ENCODE peak calls at places on chromosomes 13 and 19, in eight cellular contexts. R is GM23248; D is lung microvascular endothelial cell; P is stimulated activated CD8-positive, alpha-beta memory T cell treated with anti-CD3 and anti-CD28 coated beads, Interleukin-15, amount 100 ng/mL, for 24 hours; F is mucosa of gallbladder; A is fibroblast of lung; V is colonic mucosa; W is DMS153. I is an unnamed sample.

GRCh38 chr19:48613024-48613851 is 1.6 kb downstream of the FAM83E start:
- DNase-seq in R (no peak), D (no peak), P (no peak), F (peak), A (no peak), V (peak), W (no peak), I (peak)

GRCh38 chr19:52922841-52923781 is at the start of gene ZNF888:
- DNase-seq in R (peak), D (peak), P (peak), F (peak), A (peak), V (peak), W (peak), I (peak)

GRCh38 chr19:40601061-40601973 is at the start of gene LTBP4:
- DNase-seq in R (peak), D (peak), P (no peak), F (no peak), A (peak), V (peak), W (no peak), I (no peak)

GRCh38 chr13:113929628-113930615 is 44.0 kb downstream of the C13orf46 start:
- DNase-seq in R (no peak), D (no peak), P (no peak), F (no peak), A (no peak), V (no peak), W (no peak), I (no peak)

GRCh38 chr19:46426506-46427162 is 2.1 kb downstream of the PNMA8C start:
- DNase-seq in R (peak), D (no peak), P (no peak), F (peak), A (peak), V (peak), W (peak), I (peak)

GRCh38 chr13:74134777-74135305 is 637 bp upstream of the KLF12 start:
- DNase-seq in R (peak), D (no peak), P (peak), F (no peak), A (no peak), V (peak), W (peak), I (peak)

GRCh38 chr13:51717786-51718398 is 86.1 kb downstream of the DHRS12 start:
- DNase-seq in R (peak), D (no peak), P (no peak), F (no peak), A (no peak), V (no peak), W (no peak), I (no peak)

GRCh38 chr13:96792736-96793444 is 201.4 kb downstream of the OXGR1 start:
- DNase-seq in R (no peak), D (no peak), P (no peak), F (no peak), A (no peak), V (no peak), W (no peak), I (peak)

GRCh38 chr13:30341815-30342570 is 34.6 kb upstream of the KATNAL1 start:
- DNase-seq in R (peak), D (peak), P (no peak), F (peak), A (peak), V (peak), W (no peak), I (peak)